ENCODE peak calls at places on chromosomes 2 and 18, in nine cellular contexts. One of them, this sample, is unnamed.
A peak's percentile ranks its signal among the peaks of the same experiment; 100 is the strongest.

GRCh38 chr2:173657996-173658717 is 303.5 kb downstream of the CDCA7 start:
- DNase-seq in A673: peak; percentile 15
- DNase-seq in endothelial cell: no peak
- DNase-seq in GM23338: no peak
- DNase-seq in foreskin keratinocyte: peak; percentile 92
- DNase-seq in psoas muscle: no peak
- DNase-seq in NCI-H69: no peak
- DNase-seq in EL: peak; percentile 94
- DNase-seq in stimulated activated CD4-positive, alpha-beta T cell treated with anti-CD3 and anti-CD28 coated beads, Interleukin-15, amount 100 ng/mL, for 1 hour: no peak
- DNase-seq in this sample: no peak

GRCh38 chr2:14256890-14257289 is 375.6 kb upstream of the LRATD1 start:
- DNase-seq in GM23338: peak; percentile 27
- DNase-seq in EL: no peak
- DNase-seq in NCI-H69: no peak
- DNase-seq in endothelial cell: no peak
- DNase-seq in psoas muscle: no peak
- DNase-seq in A673: no peak
- DNase-seq in stimulated activated CD4-positive, alpha-beta T cell treated with anti-CD3 and anti-CD28 coated beads, Interleukin-15, amount 100 ng/mL, for 1 hour: no peak
- DNase-seq in foreskin keratinocyte: peak; percentile 64
- DNase-seq in this sample: no peak

GRCh38 chr2:101153811-101154210 is 2.6 kb upstream of the TBC1D8 start:
- DNase-seq in GM23338: no peak
- DNase-seq in stimulated activated CD4-positive, alpha-beta T cell treated with anti-CD3 and anti-CD28 coated beads, Interleukin-15, amount 100 ng/mL, for 1 hour: no peak
- DNase-seq in psoas muscle: no peak
- DNase-seq in NCI-H69: no peak
- DNase-seq in endothelial cell: no peak
- DNase-seq in A673: no peak
- DNase-seq in foreskin keratinocyte: no peak
- DNase-seq in EL: no peak
- DNase-seq in this sample: no peak

GRCh38 chr2:171490577-171490976 is 31.7 kb upstream of the CYBRD1 start:
- DNase-seq in foreskin keratinocyte: peak; percentile 90
- DNase-seq in NCI-H69: no peak
- DNase-seq in EL: no peak
- DNase-seq in stimulated activated CD4-positive, alpha-beta T cell treated with anti-CD3 and anti-CD28 coated beads, Interleukin-15, amount 100 ng/mL, for 1 hour: no peak
- DNase-seq in endothelial cell: no peak
- DNase-seq in A673: no peak
- DNase-seq in psoas muscle: no peak
- DNase-seq in GM23338: no peak
- DNase-seq in this sample: no peak

GRCh38 chr2:38634684-38635083 is 31.2 kb upstream of the GALM start:
- DNase-seq in psoas muscle: no peak
- DNase-seq in foreskin keratinocyte: no peak
- DNase-seq in endothelial cell: no peak
- DNase-seq in stimulated activated CD4-positive, alpha-beta T cell treated with anti-CD3 and anti-CD28 coated beads, Interleukin-15, amount 100 ng/mL, for 1 hour: no peak
- DNase-seq in A673: no peak
- DNase-seq in EL: no peak
- DNase-seq in GM23338: no peak
- DNase-seq in NCI-H69: no peak
- DNase-seq in this sample: no peak

GRCh38 chr2:101533611-101534601 is 59.0 kb upstream of the RFX8 start:
- DNase-seq in endothelial cell: no peak
- DNase-seq in GM23338: peak; percentile 63
- DNase-seq in A673: peak; percentile 25
- DNase-seq in EL: no peak
- DNase-seq in psoas muscle: no peak
- DNase-seq in NCI-H69: no peak
- DNase-seq in stimulated activated CD4-positive, alpha-beta T cell treated with anti-CD3 and anti-CD28 coated beads, Interleukin-15, amount 100 ng/mL, for 1 hour: no peak
- DNase-seq in foreskin keratinocyte: no peak
- DNase-seq in this sample: no peak

GRCh38 chr18:45324489-45325111 is 290.7 kb upstream of the SLC14A2 start:
- DNase-seq in EL: no peak
- DNase-seq in foreskin keratinocyte: no peak
- DNase-seq in GM23338: peak; percentile 38
- DNase-seq in A673: peak; percentile 4
- DNase-seq in stimulated activated CD4-positive, alpha-beta T cell treated with anti-CD3 and anti-CD28 coated beads, Interleukin-15, amount 100 ng/mL, for 1 hour: no peak
- DNase-seq in NCI-H69: peak; percentile 97
- DNase-seq in endothelial cell: no peak
- DNase-seq in psoas muscle: peak; percentile 92
- DNase-seq in this sample: no peak

GRCh38 chr2:36322108-36322507 is 33.5 kb upstream of the CRIM1 start:
- DNase-seq in psoas muscle: no peak
- DNase-seq in EL: peak; percentile 25
- DNase-seq in foreskin keratinocyte: peak; percentile 40
- DNase-seq in NCI-H69: peak; percentile 8
- DNase-seq in stimulated activated CD4-positive, alpha-beta T cell treated with anti-CD3 and anti-CD28 coated beads, Interleukin-15, amount 100 ng/mL, for 1 hour: no peak
- DNase-seq in GM23338: peak; percentile 67
- DNase-seq in endothelial cell: peak; percentile 15
- DNase-seq in A673: peak; percentile 61
- DNase-seq in this sample: peak; percentile 43

GRCh38 chr18:63683152-63683551 is 19.6 kb upstream of the SERPINB11 start:
- DNase-seq in stimulated activated CD4-positive, alpha-beta T cell treated with anti-CD3 and anti-CD28 coated beads, Interleukin-15, amount 100 ng/mL, for 1 hour: no peak
- DNase-seq in endothelial cell: no peak
- DNase-seq in NCI-H69: no peak
- DNase-seq in foreskin keratinocyte: peak; percentile 99
- DNase-seq in A673: peak; percentile 71
- DNase-seq in psoas muscle: no peak
- DNase-seq in GM23338: peak; percentile 47
- DNase-seq in EL: peak; percentile 98
- DNase-seq in this sample: peak; percentile 90

GRCh38 chr2:130357864-130358263 is 2.0 kb downstream of the PTPN18 start:
- DNase-seq in foreskin keratinocyte: no peak
- DNase-seq in A673: no peak
- DNase-seq in EL: no peak
- DNase-seq in GM23338: no peak
- DNase-seq in endothelial cell: no peak
- DNase-seq in psoas muscle: no peak
- DNase-seq in NCI-H69: no peak
- DNase-seq in stimulated activated CD4-positive, alpha-beta T cell treated with anti-CD3 and anti-CD28 coated beads, Interleukin-15, amount 100 ng/mL, for 1 hour: no peak
- DNase-seq in this sample: no peak

GRCh38 chr2:63786506-63786905 is 55.2 kb upstream of the UGP2 start:
- DNase-seq in psoas muscle: no peak
- DNase-seq in A673: no peak
- DNase-seq in stimulated activated CD4-positive, alpha-beta T cell treated with anti-CD3 and anti-CD28 coated beads, Interleukin-15, amount 100 ng/mL, for 1 hour: no peak
- DNase-seq in EL: no peak
- DNase-seq in NCI-H69: no peak
- DNase-seq in endothelial cell: no peak
- DNase-seq in GM23338: no peak
- DNase-seq in foreskin keratinocyte: no peak
- DNase-seq in this sample: no peak

GRCh38 chr2:158984554-158985207 is 16.2 kb downstream of the TANC1 start:
- DNase-seq in A673: no peak
- DNase-seq in psoas muscle: no peak
- DNase-seq in stimulated activated CD4-positive, alpha-beta T cell treated with anti-CD3 and anti-CD28 coated beads, Interleukin-15, amount 100 ng/mL, for 1 hour: no peak
- DNase-seq in foreskin keratinocyte: no peak
- DNase-seq in NCI-H69: peak; percentile 69
- DNase-seq in GM23338: peak; percentile 17
- DNase-seq in endothelial cell: no peak
- DNase-seq in EL: no peak
- DNase-seq in this sample: no peak

GRCh38 chr2:212135739-212136138 is 402.9 kb downstream of the ERBB4 start:
- DNase-seq in EL: peak; percentile 13
- DNase-seq in psoas muscle: no peak
- DNase-seq in A673: peak; percentile 61
- DNase-seq in endothelial cell: no peak
- DNase-seq in NCI-H69: peak; percentile 98
- DNase-seq in stimulated activated CD4-positive, alpha-beta T cell treated with anti-CD3 and anti-CD28 coated beads, Interleukin-15, amount 100 ng/mL, for 1 hour: no peak
- DNase-seq in foreskin keratinocyte: no peak
- DNase-seq in GM23338: no peak
- DNase-seq in this sample: no peak

GRCh38 chr2:225009768-225010167 is 32.5 kb downstream of the DOCK10 start:
- DNase-seq in EL: no peak
- DNase-seq in foreskin keratinocyte: no peak
- DNase-seq in A673: no peak
- DNase-seq in psoas muscle: no peak
- DNase-seq in stimulated activated CD4-positive, alpha-beta T cell treated with anti-CD3 and anti-CD28 coated beads, Interleukin-15, amount 100 ng/mL, for 1 hour: no peak
- DNase-seq in GM23338: peak; percentile 3
- DNase-seq in NCI-H69: no peak
- DNase-seq in endothelial cell: no peak
- DNase-seq in this sample: no peak

GRCh38 chr2:188819781-188820180 is 154.4 kb upstream of the COL3A1 start:
- DNase-seq in foreskin keratinocyte: no peak
- DNase-seq in GM23338: no peak
- DNase-seq in psoas muscle: no peak
- DNase-seq in NCI-H69: no peak
- DNase-seq in endothelial cell: no peak
- DNase-seq in EL: peak; percentile 19
- DNase-seq in stimulated activated CD4-positive, alpha-beta T cell treated with anti-CD3 and anti-CD28 coated beads, Interleukin-15, amount 100 ng/mL, for 1 hour: no peak
- DNase-seq in A673: no peak
- DNase-seq in this sample: no peak

GRCh38 chr2:100237046-100237615 is 85.2 kb downstream of the LONRF2 start:
- DNase-seq in EL: no peak
- DNase-seq in foreskin keratinocyte: no peak
- DNase-seq in GM23338: no peak
- DNase-seq in A673: no peak
- DNase-seq in stimulated activated CD4-positive, alpha-beta T cell treated with anti-CD3 and anti-CD28 coated beads, Interleukin-15, amount 100 ng/mL, for 1 hour: no peak
- DNase-seq in psoas muscle: no peak
- DNase-seq in NCI-H69: no peak
- DNase-seq in endothelial cell: no peak
- DNase-seq in this sample: no peak

GRCh38 chr2:133412637-133413164 is 155.6 kb downstream of the NCKAP5 start:
- DNase-seq in GM23338: no peak
- DNase-seq in EL: no peak
- DNase-seq in psoas muscle: no peak
- DNase-seq in stimulated activated CD4-positive, alpha-beta T cell treated with anti-CD3 and anti-CD28 coated beads, Interleukin-15, amount 100 ng/mL, for 1 hour: no peak
- DNase-seq in endothelial cell: no peak
- DNase-seq in NCI-H69: no peak
- DNase-seq in A673: no peak
- DNase-seq in foreskin keratinocyte: no peak
- DNase-seq in this sample: no peak

GRCh38 chr18:57441395-57441794 is 6.2 kb downstream of the ONECUT2 start:
- DNase-seq in GM23338: peak; percentile 77
- DNase-seq in foreskin keratinocyte: no peak
- DNase-seq in EL: peak; percentile 32
- DNase-seq in psoas muscle: no peak
- DNase-seq in stimulated activated CD4-positive, alpha-beta T cell treated with anti-CD3 and anti-CD28 coated beads, Interleukin-15, amount 100 ng/mL, for 1 hour: no peak
- DNase-seq in endothelial cell: no peak
- DNase-seq in NCI-H69: no peak
- DNase-seq in A673: no peak
- DNase-seq in this sample: no peak

GRCh38 chr2:168160897-168161296 is 86.5 kb downstream of the STK39 start:
- DNase-seq in psoas muscle: no peak
- DNase-seq in A673: peak; percentile 69
- DNase-seq in EL: peak; percentile 37
- DNase-seq in foreskin keratinocyte: no peak
- DNase-seq in stimulated activated CD4-positive, alpha-beta T cell treated with anti-CD3 and anti-CD28 coated beads, Interleukin-15, amount 100 ng/mL, for 1 hour: no peak
- DNase-seq in GM23338: peak; percentile 89
- DNase-seq in endothelial cell: peak; percentile 6
- DNase-seq in NCI-H69: peak; percentile 42
- DNase-seq in this sample: peak; percentile 46

GRCh38 chr2:172995323-172996244 is 80.1 kb upstream of the MAP3K20 start:
- DNase-seq in EL: peak; percentile 88
- DNase-seq in GM23338: peak; percentile 42
- DNase-seq in endothelial cell: no peak
- DNase-seq in stimulated activated CD4-positive, alpha-beta T cell treated with anti-CD3 and anti-CD28 coated beads, Interleukin-15, amount 100 ng/mL, for 1 hour: no peak
- DNase-seq in psoas muscle: no peak
- DNase-seq in foreskin keratinocyte: peak; percentile 80
- DNase-seq in A673: no peak
- DNase-seq in NCI-H69: no peak
- DNase-seq in this sample: peak; percentile 77

GRCh38 chr2:168354499-168354898 is 101.6 kb upstream of the CERS6 start:
- DNase-seq in GM23338: no peak
- DNase-seq in psoas muscle: no peak
- DNase-seq in A673: peak; percentile 24
- DNase-seq in endothelial cell: no peak
- DNase-seq in EL: no peak
- DNase-seq in foreskin keratinocyte: no peak
- DNase-seq in NCI-H69: peak; percentile 19
- DNase-seq in stimulated activated CD4-positive, alpha-beta T cell treated with anti-CD3 and anti-CD28 coated beads, Interleukin-15, amount 100 ng/mL, for 1 hour: no peak
- DNase-seq in this sample: no peak

GRCh38 chr2:236400594-236401360 is 136.6 kb upstream of the ASB18 start:
- DNase-seq in NCI-H69: no peak
- DNase-seq in psoas muscle: no peak
- DNase-seq in stimulated activated CD4-positive, alpha-beta T cell treated with anti-CD3 and anti-CD28 coated beads, Interleukin-15, amount 100 ng/mL, for 1 hour: no peak
- DNase-seq in foreskin keratinocyte: no peak
- DNase-seq in EL: no peak
- DNase-seq in A673: no peak
- DNase-seq in endothelial cell: no peak
- DNase-seq in GM23338: no peak
- DNase-seq in this sample: no peak

GRCh38 chr2:178328037-178328436 is 122.9 kb downstream of the PRKRA start:
- DNase-seq in GM23338: no peak
- DNase-seq in NCI-H69: no peak
- DNase-seq in psoas muscle: no peak
- DNase-seq in EL: no peak
- DNase-seq in foreskin keratinocyte: no peak
- DNase-seq in stimulated activated CD4-positive, alpha-beta T cell treated with anti-CD3 and anti-CD28 coated beads, Interleukin-15, amount 100 ng/mL, for 1 hour: no peak
- DNase-seq in endothelial cell: no peak
- DNase-seq in A673: no peak
- DNase-seq in this sample: no peak

GRCh38 chr18:6624271-6624670 is 105.2 kb upstream of the ARHGAP28 start:
- DNase-seq in foreskin keratinocyte: peak; percentile 80
- DNase-seq in EL: peak; percentile 85
- DNase-seq in psoas muscle: no peak
- DNase-seq in NCI-H69: no peak
- DNase-seq in GM23338: no peak
- DNase-seq in A673: no peak
- DNase-seq in endothelial cell: no peak
- DNase-seq in stimulated activated CD4-positive, alpha-beta T cell treated with anti-CD3 and anti-CD28 coated beads, Interleukin-15, amount 100 ng/mL, for 1 hour: no peak
- DNase-seq in this sample: no peak